ENCODE peak calls at places on chromosomes 7 and 10, in eight cellular contexts. One of them, this sample, is unnamed.

GRCh38 chr7:94877731-94878670 is 29.4 kb upstream of the PPP1R9A start:
- DNase-seq in A549: no peak
- DNase-seq in heart left ventricle: no peak
- DNase-seq in ovary: no peak
- DNase-seq in right cardiac atrium: no peak
- DNase-seq in IMR-90: no peak
- DNase-seq in mesenchymal stem cell: no peak
- DNase-seq in HCT116: peak; percentile 12
- DNase-seq in this sample: no peak

GRCh38 chr7:68248973-68249372 is 1252.3 kb downstream of the TYW1 start:
- DNase-seq in A549: no peak
- DNase-seq in heart left ventricle: no peak
- DNase-seq in ovary: no peak
- DNase-seq in right cardiac atrium: no peak
- DNase-seq in IMR-90: no peak
- DNase-seq in mesenchymal stem cell: no peak
- DNase-seq in HCT116: no peak
- DNase-seq in this sample: no peak

GRCh38 chr7:4191525-4191924 is 490.6 kb upstream of the FOXK1 start:
- DNase-seq in A549: no peak
- DNase-seq in heart left ventricle: no peak
- DNase-seq in ovary: no peak
- DNase-seq in right cardiac atrium: no peak
- DNase-seq in IMR-90: no peak
- DNase-seq in mesenchymal stem cell: no peak
- DNase-seq in HCT116: no peak
- DNase-seq in this sample: no peak

GRCh38 chr10:70442332-70442988 is 979 bp upstream of the NODAL start:
- DNase-seq in A549: no peak
- DNase-seq in heart left ventricle: no peak
- DNase-seq in ovary: no peak
- DNase-seq in right cardiac atrium: no peak
- DNase-seq in IMR-90: no peak
- DNase-seq in mesenchymal stem cell: no peak
- DNase-seq in HCT116: no peak
- DNase-seq in this sample: no peak

GRCh38 chr7:117816727-117817126 is 56.5 kb downstream of the CTTNBP2 start:
- DNase-seq in A549: no peak
- DNase-seq in heart left ventricle: no peak
- DNase-seq in ovary: no peak
- DNase-seq in right cardiac atrium: no peak
- DNase-seq in IMR-90: peak; percentile 74
- DNase-seq in mesenchymal stem cell: peak; percentile 4
- DNase-seq in HCT116: no peak
- DNase-seq in this sample: no peak

GRCh38 chr7:123770378-123770777 is 21.6 kb upstream of the WASL start:
- DNase-seq in A549: peak; percentile 86
- DNase-seq in heart left ventricle: no peak
- DNase-seq in ovary: no peak
- DNase-seq in right cardiac atrium: no peak
- DNase-seq in IMR-90: no peak
- DNase-seq in mesenchymal stem cell: peak; percentile 41
- DNase-seq in HCT116: no peak
- DNase-seq in this sample: peak; percentile 34

GRCh38 chr7:28128608-28129007 is 52.0 kb downstream of the JAZF1 start:
- DNase-seq in A549: no peak
- DNase-seq in heart left ventricle: no peak
- DNase-seq in ovary: no peak
- DNase-seq in right cardiac atrium: no peak
- DNase-seq in IMR-90: no peak
- DNase-seq in mesenchymal stem cell: no peak
- DNase-seq in HCT116: no peak
- DNase-seq in this sample: peak; percentile 77

GRCh38 chr10:98415710-98416077 is 712 bp upstream of the PYROXD2 start:
- DNase-seq in A549: no peak
- DNase-seq in heart left ventricle: no peak
- DNase-seq in ovary: no peak
- DNase-seq in right cardiac atrium: no peak
- DNase-seq in IMR-90: no peak
- DNase-seq in mesenchymal stem cell: peak; percentile 35
- DNase-seq in HCT116: no peak
- DNase-seq in this sample: no peak

GRCh38 chr7:139543801-139544603 is 20.5 kb downstream of the CLEC2L start:
- DNase-seq in A549: no peak
- DNase-seq in heart left ventricle: no peak
- DNase-seq in ovary: no peak
- DNase-seq in right cardiac atrium: no peak
- DNase-seq in IMR-90: no peak
- DNase-seq in mesenchymal stem cell: no peak
- DNase-seq in HCT116: peak; percentile 10
- DNase-seq in this sample: no peak

GRCh38 chr7:91557789-91558396 is 293.7 kb downstream of the FZD1 start:
- DNase-seq in A549: peak; percentile 73
- DNase-seq in heart left ventricle: no peak
- DNase-seq in ovary: no peak
- DNase-seq in right cardiac atrium: no peak
- DNase-seq in IMR-90: peak; percentile 39
- DNase-seq in mesenchymal stem cell: peak; percentile 2
- DNase-seq in HCT116: peak; percentile 78
- DNase-seq in this sample: peak; percentile 93

GRCh38 chr7:31883761-31884164 is 186.4 kb downstream of the PDE1C start:
- DNase-seq in A549: no peak
- DNase-seq in heart left ventricle: no peak
- DNase-seq in ovary: no peak
- DNase-seq in right cardiac atrium: peak; percentile 51
- DNase-seq in IMR-90: peak; percentile 64
- DNase-seq in mesenchymal stem cell: peak; percentile 83
- DNase-seq in HCT116: no peak
- DNase-seq in this sample: no peak

GRCh38 chr10:44335330-44336021 is 49.4 kb downstream of the CXCL12 start:
- DNase-seq in A549: no peak
- DNase-seq in heart left ventricle: no peak
- DNase-seq in ovary: no peak
- DNase-seq in right cardiac atrium: no peak
- DNase-seq in IMR-90: no peak
- DNase-seq in mesenchymal stem cell: no peak
- DNase-seq in HCT116: no peak
- DNase-seq in this sample: no peak

GRCh38 chr10:32985781-32986350 is 27.8 kb upstream of the ITGB1 start:
- DNase-seq in A549: no peak
- DNase-seq in heart left ventricle: no peak
- DNase-seq in ovary: no peak
- DNase-seq in right cardiac atrium: no peak
- DNase-seq in IMR-90: peak; percentile 91
- DNase-seq in mesenchymal stem cell: peak; percentile 96
- DNase-seq in HCT116: no peak
- DNase-seq in this sample: peak; percentile 61

GRCh38 chr10:16987976-16988610 is 141.5 kb downstream of the CUBN start:
- DNase-seq in A549: no peak
- DNase-seq in heart left ventricle: no peak
- DNase-seq in ovary: no peak
- DNase-seq in right cardiac atrium: no peak
- DNase-seq in IMR-90: no peak
- DNase-seq in mesenchymal stem cell: no peak
- DNase-seq in HCT116: no peak
- DNase-seq in this sample: no peak

GRCh38 chr7:129466796-129467195 is 32.6 kb downstream of the STRIP2 start:
- DNase-seq in A549: no peak
- DNase-seq in heart left ventricle: no peak
- DNase-seq in ovary: no peak
- DNase-seq in right cardiac atrium: no peak
- DNase-seq in IMR-90: no peak
- DNase-seq in mesenchymal stem cell: no peak
- DNase-seq in HCT116: no peak
- DNase-seq in this sample: no peak

GRCh38 chr10:100327701-100328009 is 2.4 kb downstream of the PKD2L1 start:
- DNase-seq in A549: no peak
- DNase-seq in heart left ventricle: no peak
- DNase-seq in ovary: no peak
- DNase-seq in right cardiac atrium: no peak
- DNase-seq in IMR-90: no peak
- DNase-seq in mesenchymal stem cell: no peak
- DNase-seq in HCT116: no peak
- DNase-seq in this sample: no peak

GRCh38 chr7:77727936-77728701 is 31.9 kb downstream of the RSBN1L start:
- DNase-seq in A549: no peak
- DNase-seq in heart left ventricle: no peak
- DNase-seq in ovary: no peak
- DNase-seq in right cardiac atrium: no peak
- DNase-seq in IMR-90: peak; percentile 55
- DNase-seq in mesenchymal stem cell: peak; percentile 69
- DNase-seq in HCT116: no peak
- DNase-seq in this sample: peak; percentile 81

GRCh38 chr10:3542185-3542611 is 242.8 kb downstream of the KLF6 start:
- DNase-seq in A549: no peak
- DNase-seq in heart left ventricle: no peak
- DNase-seq in ovary: no peak
- DNase-seq in right cardiac atrium: no peak
- DNase-seq in IMR-90: peak; percentile 87
- DNase-seq in mesenchymal stem cell: peak; percentile 59
- DNase-seq in HCT116: no peak
- DNase-seq in this sample: no peak

GRCh38 chr10:110864662-110865140 is 7.0 kb upstream of the PDCD4 start:
- DNase-seq in A549: no peak
- DNase-seq in heart left ventricle: no peak
- DNase-seq in ovary: no peak
- DNase-seq in right cardiac atrium: no peak
- DNase-seq in IMR-90: no peak
- DNase-seq in mesenchymal stem cell: peak; percentile 49
- DNase-seq in HCT116: no peak
- DNase-seq in this sample: peak; percentile 65

GRCh38 chr7:133190172-133190528 is 62.7 kb upstream of the EXOC4 start:
- DNase-seq in A549: no peak
- DNase-seq in heart left ventricle: no peak
- DNase-seq in ovary: no peak
- DNase-seq in right cardiac atrium: no peak
- DNase-seq in IMR-90: no peak
- DNase-seq in mesenchymal stem cell: no peak
- DNase-seq in HCT116: no peak
- DNase-seq in this sample: no peak

GRCh38 chr7:149000961-149001360 is 27.3 kb downstream of the PDIA4 start:
- DNase-seq in A549: no peak
- DNase-seq in heart left ventricle: no peak
- DNase-seq in ovary: no peak
- DNase-seq in right cardiac atrium: no peak
- DNase-seq in IMR-90: no peak
- DNase-seq in mesenchymal stem cell: no peak
- DNase-seq in HCT116: no peak
- DNase-seq in this sample: no peak

GRCh38 chr7:149001427-149002068 is 26.8 kb downstream of the PDIA4 start:
- DNase-seq in A549: no peak
- DNase-seq in heart left ventricle: no peak
- DNase-seq in ovary: no peak
- DNase-seq in right cardiac atrium: no peak
- DNase-seq in IMR-90: no peak
- DNase-seq in mesenchymal stem cell: no peak
- DNase-seq in HCT116: no peak
- DNase-seq in this sample: no peak

GRCh38 chr7:148997497-148997896 is 30.8 kb downstream of the PDIA4 start:
- DNase-seq in A549: no peak
- DNase-seq in heart left ventricle: no peak
- DNase-seq in ovary: no peak
- DNase-seq in right cardiac atrium: no peak
- DNase-seq in IMR-90: no peak
- DNase-seq in mesenchymal stem cell: no peak
- DNase-seq in HCT116: no peak
- DNase-seq in this sample: no peak

GRCh38 chr7:149002604-149003003 is 25.7 kb downstream of the PDIA4 start:
- DNase-seq in A549: no peak
- DNase-seq in heart left ventricle: no peak
- DNase-seq in ovary: no peak
- DNase-seq in right cardiac atrium: no peak
- DNase-seq in IMR-90: no peak
- DNase-seq in mesenchymal stem cell: no peak
- DNase-seq in HCT116: no peak
- DNase-seq in this sample: no peak

GRCh38 chr7:148999166-148999565 is 29.1 kb downstream of the PDIA4 start:
- DNase-seq in A549: no peak
- DNase-seq in heart left ventricle: no peak
- DNase-seq in ovary: no peak
- DNase-seq in right cardiac atrium: no peak
- DNase-seq in IMR-90: no peak
- DNase-seq in mesenchymal stem cell: no peak
- DNase-seq in HCT116: no peak
- DNase-seq in this sample: no peak
- H3K27ac ChIP-seq in A549: no peak overlapping the region
- H3K27ac ChIP-seq in heart left ventricle: no peak overlapping the region
- H3K27ac ChIP-seq in ovary: no peak overlapping the region
- H3K27ac ChIP-seq in right cardiac atrium: no peak overlapping the region
- H3K27ac ChIP-seq in IMR-90: no peak overlapping the region
- H3K27ac ChIP-seq in mesenchymal stem cell: no peak overlapping the region
- H3K27ac ChIP-seq in HCT116: no peak overlapping the region
- H3K27ac ChIP-seq in this sample: no peak overlapping the region

GRCh38 chr7:100891555-100891954 is 2.0 kb upstream of the UFSP1 start:
- DNase-seq in A549: no peak
- DNase-seq in heart left ventricle: no peak
- DNase-seq in ovary: no peak
- DNase-seq in right cardiac atrium: no peak
- DNase-seq in IMR-90: peak; percentile 34
- DNase-seq in mesenchymal stem cell: peak; percentile 21
- DNase-seq in HCT116: no peak
- DNase-seq in this sample: no peak
- H3K27ac ChIP-seq in A549: no peak overlapping the region
- H3K27ac ChIP-seq in heart left ventricle: no peak overlapping the region
- H3K27ac ChIP-seq in ovary: no peak overlapping the region
- H3K27ac ChIP-seq in right cardiac atrium: no peak overlapping the region
- H3K27ac ChIP-seq in IMR-90: no peak overlapping the region
- H3K27ac ChIP-seq in mesenchymal stem cell: no peak overlapping the region
- H3K27ac ChIP-seq in HCT116: no peak overlapping the region
- H3K27ac ChIP-seq in this sample: no peak overlapping the region

DNA sequence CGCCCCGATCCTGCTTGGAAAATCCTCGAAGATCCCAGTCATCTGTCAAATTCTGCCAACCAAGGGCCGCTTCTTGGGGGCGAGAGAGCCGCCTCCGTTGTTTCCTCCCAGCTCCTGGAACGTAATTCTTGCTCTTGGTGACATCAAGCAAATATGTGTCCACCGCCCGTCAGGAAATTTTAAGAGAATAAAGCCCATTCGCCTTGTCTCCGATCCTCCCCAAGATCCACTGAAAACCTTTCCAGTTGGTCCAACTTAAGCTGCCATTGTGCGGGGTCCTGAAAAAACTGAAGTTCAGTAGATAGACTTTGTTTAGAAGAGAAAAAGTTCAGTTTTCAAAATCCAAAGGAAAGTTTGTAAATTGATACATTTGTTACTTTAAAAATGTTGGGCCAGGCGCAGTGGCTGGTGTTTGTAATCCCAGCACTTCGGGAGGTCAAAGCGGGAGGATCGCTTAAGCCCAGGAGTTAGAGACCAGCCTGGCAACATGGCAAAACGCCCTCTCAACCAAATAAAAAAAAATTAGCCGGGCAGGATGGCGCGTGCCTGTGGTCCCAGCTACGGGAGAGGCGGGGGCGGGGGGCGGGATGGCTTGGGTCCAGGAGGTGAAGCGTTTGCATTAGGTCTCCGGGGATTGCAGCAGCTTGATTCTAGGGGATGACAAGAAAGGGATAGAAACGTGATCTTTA is 1.0 kb upstream of the ZNF800 start:
- DNase-seq in A549: no peak
- DNase-seq in heart left ventricle: peak; percentile 28
- DNase-seq in ovary: peak; percentile 17
- DNase-seq in right cardiac atrium: peak; percentile 49
- DNase-seq in IMR-90: no peak
- DNase-seq in mesenchymal stem cell: peak; percentile 18
- DNase-seq in HCT116: no peak
- DNase-seq in this sample: no peak
- H3K27ac ChIP-seq in A549: peak overlapping the region; percentile 93
- H3K27ac ChIP-seq in heart left ventricle: peak overlapping the region; percentile 96
- H3K27ac ChIP-seq in ovary: peak overlapping the region; percentile 87
- H3K27ac ChIP-seq in right cardiac atrium: peak overlapping the region; percentile 83
- H3K27ac ChIP-seq in IMR-90: peak overlapping the region; percentile 56
- H3K27ac ChIP-seq in mesenchymal stem cell: peak overlapping the region; percentile 71
- H3K27ac ChIP-seq in HCT116: no peak overlapping the region
- H3K27ac ChIP-seq in this sample: no peak overlapping the region

GRCh38 chr10:112359606-112360307 is 14.2 kb upstream of the ACSL5 start:
- DNase-seq in A549: no peak
- DNase-seq in heart left ventricle: no peak
- DNase-seq in ovary: no peak
- DNase-seq in right cardiac atrium: no peak
- DNase-seq in IMR-90: no peak
- DNase-seq in mesenchymal stem cell: no peak
- DNase-seq in HCT116: no peak
- DNase-seq in this sample: no peak
- H3K27ac ChIP-seq in A549: peak overlapping the region; percentile 21
- H3K27ac ChIP-seq in heart left ventricle: peak overlapping the region; percentile 85
- H3K27ac ChIP-seq in ovary: no peak overlapping the region
- H3K27ac ChIP-seq in right cardiac atrium: peak overlapping the region; percentile 93
- H3K27ac ChIP-seq in IMR-90: no peak overlapping the region
- H3K27ac ChIP-seq in mesenchymal stem cell: no peak overlapping the region
- H3K27ac ChIP-seq in HCT116: peak overlapping the region; percentile 83
- H3K27ac ChIP-seq in this sample: no peak overlapping the region